ENCODE peak calls at places on chromosomes 1 and 21, in five cellular contexts. M is fibroblast of the aortic adventitia, Z is suprapubic skin, S is stomach, V is cardiac muscle cell. P is an unnamed sample.

GRCh38 chr1:7610106-7610731 is 160.9 kb upstream of the VAMP3 start:
- DNase-seq in S (no peak), V (no peak), M (no peak), Z (peak; percentile 25), P (no peak)

GRCh38 chr1:29523531-29523930 is 287.2 kb downstream of the PTPRU start:
- DNase-seq in S (peak; percentile 7), M (no peak), V (no peak), Z (peak; percentile 20), P (no peak)

GRCh38 chr1:48600182-48600581 is 128.2 kb upstream of the SPATA6 start:
- DNase-seq in Z (no peak), V (no peak), S (no peak), M (no peak), P (no peak)

GRCh38 chr1:47797555-47797954 is 199.6 kb downstream of the TRABD2B start:
- DNase-seq in S (no peak), V (no peak), M (no peak), Z (no peak), P (no peak)

GRCh38 chr1:55050283-55050682 is 10.9 kb downstream of the PCSK9 start:
- DNase-seq in Z (no peak), V (no peak), S (no peak), M (peak; percentile 57), P (peak; percentile 59)

GRCh38 chr1:186530104-186530503 is 69.2 kb upstream of the PDC start:
- DNase-seq in V (no peak), S (no peak), M (peak; percentile 18), Z (no peak), P (peak; percentile 40)

GRCh38 chr1:12386130-12386529 is 156.3 kb downstream of the VPS13D start:
- DNase-seq in M (no peak), Z (no peak), V (no peak), S (no peak), P (no peak)

GRCh38 chr1:20426923-20427322 is 59.1 kb downstream of the CAMK2N1 start:
- DNase-seq in S (no peak), V (no peak), M (peak; percentile 88), Z (no peak), P (peak; percentile 86)

GRCh38 chr1:21931171-21932093 is 5.7 kb downstream of the HSPG2 start:
- DNase-seq in M (peak; percentile 94), Z (no peak), V (peak; percentile 64), S (peak; percentile 81), P (peak; percentile 89)

GRCh38 chr21:38990424-38990794 is 184.7 kb downstream of the ETS2 start:
- DNase-seq in S (peak; percentile 36), V (no peak), Z (no peak), M (no peak), P (no peak)

GRCh38 chr1:109804660-109805059 is 40.9 kb upstream of the EPS8L3 start:
- DNase-seq in S (no peak), M (no peak), V (no peak), Z (no peak), P (no peak)

GRCh38 chr1:107724648-107725047 is 240.3 kb downstream of the VAV3 start:
- DNase-seq in Z (no peak), M (peak; percentile 18), S (no peak), V (no peak), P (no peak)

GRCh38 chr1:118118469-118118868 is 66.6 kb downstream of the SPAG17 start:
- DNase-seq in V (no peak), M (no peak), Z (no peak), S (peak; percentile 67), P (no peak)

GRCh38 chr21:32772281-32773047 is 909 bp upstream of the PAXBP1 start:
- DNase-seq in Z (peak; percentile 68), M (peak; percentile 42), V (peak; percentile 13), S (peak; percentile 44), P (peak; percentile 26)

GRCh38 chr21:45276620-45277019 is 11.1 kb downstream of the POFUT2 start:
- DNase-seq in M (no peak), V (no peak), S (peak; percentile 23), Z (peak; percentile 50), P (no peak)

GRCh38 chr1:95679262-95679661 is 445.3 kb downstream of the RWDD3 start:
- DNase-seq in Z (no peak), V (no peak), M (no peak), S (no peak), P (no peak)

GRCh38 chr1:227447531-227447990 is 115.8 kb upstream of the ZNF678 start:
- DNase-seq in Z (no peak), S (no peak), V (no peak), M (peak; percentile 29), P (peak; percentile 51)

GRCh38 chr21:23384679-23385078 is 2222.6 kb downstream of the MRPL39 start:
- DNase-seq in Z (no peak), V (no peak), M (no peak), S (no peak), P (no peak)

GRCh38 chr1:34987018-34987417 is 1.9 kb upstream of the TMEM35B start:
- DNase-seq in M (no peak), Z (no peak), V (no peak), S (no peak), P (no peak)

GRCh38 chr1:155006601-155007101 is 4.0 kb downstream of the ZBTB7B start:
- DNase-seq in M (peak; percentile 39), V (no peak), Z (no peak), S (no peak), P (peak; percentile 40)

GRCh38 chr1:46099215-46099614 is 33.2 kb downstream of the PIK3R3 start:
- DNase-seq in S (no peak), M (no peak), Z (no peak), V (no peak), P (no peak)

GRCh38 chr1:229199892-229200291 is 71.0 kb upstream of the RAB4A start:
- DNase-seq in V (no peak), S (peak; percentile 54), Z (no peak), M (no peak), P (no peak)

GRCh38 chr21:44416193-44416592 is 39.1 kb upstream of the LRRC3 start:
- DNase-seq in S (no peak), Z (peak; percentile 52), V (no peak), M (no peak), P (no peak)

GRCh38 chr1:1336446-1336845 is 5.4 kb downstream of the TAS1R3 start:
- DNase-seq in M (no peak), S (no peak), Z (no peak), V (no peak), P (no peak)

GRCh38 chr1:42940851-42941639 is 17.6 kb downstream of the SLC2A1 start:
- DNase-seq in Z (no peak), M (peak; percentile 98), S (no peak), V (no peak), P (peak; percentile 98)

GRCh38 chr21:34625194-34625593 is 10.3 kb upstream of the RCAN1 start:
- DNase-seq in V (no peak), M (no peak), S (no peak), Z (no peak), P (no peak)

GRCh38 chr1:186682721-186683120 is 2.5 kb upstream of the PTGS2 start:
- DNase-seq in Z (no peak), M (peak; percentile 86), V (no peak), S (no peak), P (peak; percentile 66)

GRCh38 chr1:79373481-79374132 is 367.1 kb upstream of the ADGRL4 start:
- DNase-seq in M (peak; percentile 46), V (no peak), Z (no peak), S (peak; percentile 43), P (peak; percentile 24)

GRCh38 chr1:191290441-191290840 is 812.8 kb upstream of the BRINP3 start:
- DNase-seq in Z (no peak), V (no peak), S (no peak), M (no peak), P (no peak)

GRCh38 chr1:202244841-202245261 is 51.3 kb downstream of the LGR6 start:
- DNase-seq in S (no peak), M (no peak), Z (no peak), V (no peak), P (no peak)

GRCh38 chr1:10401281-10401680 is 2.4 kb downstream of the PGD start:
- DNase-seq in M (peak; percentile 48), Z (no peak), V (no peak), S (no peak), P (peak; percentile 51)

GRCh38 chr1:240582953-240583352 is 29.0 kb downstream of the GREM2 start:
- DNase-seq in M (peak; percentile 21), S (no peak), Z (no peak), V (no peak), P (no peak)

GRCh38 chr1:62809788-62810187 is 25.9 kb downstream of the ATG4C start:
- DNase-seq in S (no peak), V (no peak), Z (no peak), M (no peak), P (no peak)

GRCh38 chr1:1124786-1125642 is 9.1 kb upstream of the C1orf159 start:
- DNase-seq in M (no peak), Z (no peak), V (no peak), S (peak; percentile 80), P (no peak)

GRCh38 chr1:200130552-200130951 is 103.0 kb downstream of the NR5A2 start:
- DNase-seq in S (no peak), M (peak; percentile 10), V (no peak), Z (no peak), P (peak; percentile 50)

GRCh38 chr1:200134116-200134515 is 106.6 kb downstream of the NR5A2 start:
- DNase-seq in Z (no peak), V (no peak), S (no peak), M (no peak), P (peak; percentile 26)

GRCh38 chr1:200133123-200133522 is 105.6 kb downstream of the NR5A2 start:
- DNase-seq in V (no peak), Z (no peak), M (no peak), S (no peak), P (no peak)

GRCh38 chr1:200129480-200129879 is 102.0 kb downstream of the NR5A2 start:
- DNase-seq in Z (no peak), M (no peak), V (no peak), S (no peak), P (no peak)

DNA sequence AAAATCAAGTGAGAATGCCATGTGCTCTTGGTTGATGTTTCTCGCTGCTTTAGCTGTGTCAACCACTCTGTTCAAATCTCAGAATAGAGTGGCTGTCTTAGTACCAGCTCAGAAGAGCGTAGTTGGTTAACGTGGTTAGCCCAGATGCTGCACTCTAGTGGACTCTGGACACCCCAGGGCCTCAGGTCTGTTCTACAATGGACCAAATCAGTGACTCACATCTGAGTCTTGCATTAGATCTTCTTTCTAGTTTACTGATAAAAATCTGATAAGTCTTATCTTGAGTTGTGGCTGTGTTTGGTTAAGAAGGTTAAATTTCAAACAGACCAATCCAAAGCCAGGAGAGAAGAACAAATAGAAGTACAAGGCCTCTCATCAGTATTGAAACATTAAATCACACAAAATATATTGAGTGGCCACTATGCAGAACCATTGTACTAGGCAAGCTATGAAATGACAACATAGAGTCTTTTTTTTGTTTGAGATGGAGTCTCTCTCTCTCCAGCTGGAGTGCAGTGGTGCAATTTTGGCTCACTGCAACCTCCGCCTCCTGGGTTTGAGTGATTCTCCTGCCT is 104.1 kb downstream of the NR5A2 start:
- DNase-seq in M (peak; percentile 22), Z (no peak), S (no peak), V (no peak), P (no peak)
- TF ChIP-seq CTCF in M (no peak), Z (no peak), S (no peak), V (no peak), P (no peak)

GRCh38 chr1:26156285-26157038 is 2.4 kb upstream of the FAM110D start:
- DNase-seq in S (no peak), V (peak; percentile 66), Z (no peak), M (no peak), P (peak; percentile 41)
- H3K4me3 ChIP-seq in S (peak overlapping the region; percentile 11), V (no peak overlapping the region), Z (peak overlapping the region; percentile 25), M (no peak overlapping the region), P (peak overlapping the region; percentile 10)

GRCh38 chr1:16205333-16205671 is 7.2 kb downstream of the ARHGEF19 start:
- DNase-seq in S (no peak), V (no peak), M (no peak), Z (no peak), P (no peak)
- TF ChIP-seq CTCF in S (no peak), V (no peak), M (no peak), Z (no peak), P (no peak)

GRCh38 chr1:247290576-247290975 is 34.7 kb downstream of the VN1R5 start:
- DNase-seq in S (no peak), V (no peak), M (no peak), Z (no peak), P (no peak)
- H3K4me3 ChIP-seq in S (no peak overlapping the region), V (no peak overlapping the region), M (no peak overlapping the region), Z (no peak overlapping the region), P (no peak overlapping the region)